ENCODE peak calls at places on chromosome 4, in four cellular contexts. U, J, X and K are unnamed samples.

GRCh38 chr4:73415807-73416238 is 11.7 kb downstream of the ALB start:
- DNase-seq in U (no peak), J (no peak), X (no peak), K (no peak)

GRCh38 chr4:155722816-155723499 is 35.9 kb upstream of the GUCY1B1 start:
- DNase-seq in U (peak), J (no peak), X (peak), K (no peak)

GRCh38 chr4:7904942-7905341 is 34.7 kb downstream of the AFAP1 start:
- DNase-seq in U (peak), J (no peak), X (no peak), K (no peak)

GRCh38 chr4:6768539-6768905 is 14.0 kb upstream of the KIAA0232 start:
- DNase-seq in U (peak), J (no peak), X (no peak), K (no peak)

GRCh38 chr4:20284990-20285389 is 33.3 kb downstream of the SLIT2 start:
- DNase-seq in U (peak), J (no peak), X (no peak), K (no peak)

GRCh38 chr4:144480068-144480467 is 165.9 kb upstream of the HHIP start:
- DNase-seq in U (no peak), J (no peak), X (no peak), K (no peak)

GRCh38 chr4:22689428-22689827 is 3.3 kb upstream of the GBA3 start:
- DNase-seq in U (no peak), J (no peak), X (no peak), K (no peak)

GRCh38 chr4:304987-305680 is at the start of gene ZNF732:
- DNase-seq in U (no peak), J (no peak), X (no peak), K (no peak)

GRCh38 chr4:102139932-102140331 is 205.3 kb downstream of the SLC39A8 start:
- DNase-seq in U (no peak), J (no peak), X (no peak), K (no peak)

GRCh38 chr4:83490876-83491450 is 6.1 kb upstream of the ABRAXAS1 start:
- DNase-seq in U (peak), J (no peak), X (peak), K (no peak)

GRCh38 chr4:126733301-126733700 is 899.5 kb upstream of the INTU start:
- DNase-seq in U (no peak), J (no peak), X (no peak), K (no peak)

GRCh38 chr4:68176500-68176899 is 46.8 kb upstream of the TMPRSS11F start:
- DNase-seq in U (peak), J (no peak), X (no peak), K (no peak)

GRCh38 chr4:83149885-83150562 is 35.5 kb upstream of the PLAC8 start:
- DNase-seq in U (no peak), J (no peak), X (no peak), K (no peak)

GRCh38 chr4:121330180-121330665 is 50.6 kb downstream of the QRFPR start:
- DNase-seq in U (no peak), J (no peak), X (no peak), K (no peak)

GRCh38 chr4:3077796-3078195 is 3.3 kb downstream of the HTT start:
- DNase-seq in U (no peak), J (no peak), X (no peak), K (no peak)

GRCh38 chr4:108425988-108426387 is 194.4 kb upstream of the RPL34 start:
- DNase-seq in U (peak), J (no peak), X (no peak), K (no peak)

GRCh38 chr4:168598191-168598590 is 101.3 kb downstream of the PALLD start:
- DNase-seq in U (no peak), J (no peak), X (no peak), K (no peak)

GRCh38 chr4:93373893-93374860 is 454.4 kb upstream of the ATOH1 start:
- DNase-seq in U (no peak), J (no peak), X (no peak), K (no peak)

GRCh38 chr4:55029838-55030503 is 95.4 kb downstream of the KDR start:
- DNase-seq in U (no peak), J (no peak), X (no peak), K (no peak)

GRCh38 chr4:140790765-140791164 is 34.6 kb upstream of the TBC1D9 start:
- DNase-seq in U (peak), J (no peak), X (no peak), K (no peak)

GRCh38 chr4:139978692-139979091 is 175.3 kb downstream of the MAML3 start:
- DNase-seq in U (no peak), J (no peak), X (no peak), K (no peak)

GRCh38 chr4:118954246-118954645 is 65.6 kb downstream of the SYNPO2 start:
- DNase-seq in U (peak), J (no peak), X (no peak), K (no peak)